ENCODE peak calls at places on chromosomes 5 and 9, in nine cellular contexts. M is fibroblast of mammary gland; Q is stimulated activated CD4-positive, alpha-beta T cell treated with anti-CD3 and anti-CD28 coated beads, Interleukin-2, amount 100 ng/mL, for 48 hours; F is dorsolateral prefrontal cortex; Y is T-helper 1 cell; V is activated T-cell treated with anti-CD3 and anti-CD28 coated beads for 1 hour; R is activated CD8-positive, alpha-beta memory T cell treated with anti-CD3 and anti-CD28 coated beads, Interleukin-2, amount 50 U/mL, for 4 hours; H is head of caudate nucleus; J is foreskin fibroblast. Z is an unnamed sample.

GRCh38 chr9:99823392-99824377 is 2.0 kb downstream of the NR4A3 start:
- DNase-seq in Y (peak), F (no peak), H (peak), Q (peak), V (peak), R (peak), J (peak), M (peak), Z (peak)

GRCh38 chr5:93476211-93476851 is 104.7 kb downstream of the NR2F1-AS1 start:
- DNase-seq in Y (no peak), M (peak), R (no peak), V (no peak), F (no peak), H (no peak), Q (no peak), J (no peak), Z (no peak)

GRCh38 chr5:34585601-34586104 is 70.5 kb upstream of the RAI14 start:
- DNase-seq in V (no peak), Q (no peak), Y (no peak), H (no peak), R (no peak), J (peak), M (peak), F (no peak), Z (no peak)

GRCh38 chr5:57494104-57495098 is 11.8 kb upstream of the ACTBL2 start:
- DNase-seq in V (peak), Q (peak), R (no peak), F (no peak), H (no peak), M (peak), J (peak), Y (peak), Z (peak)

GRCh38 chr5:172827843-172828242 is 6.2 kb upstream of the ERGIC1 start:
- DNase-seq in F (no peak), J (no peak), R (no peak), H (no peak), Q (no peak), V (no peak), Y (no peak), M (no peak), Z (no peak)

GRCh38 chr9:130023147-130023787 is 19.7 kb downstream of the FNBP1 start:
- DNase-seq in M (no peak), V (no peak), H (no peak), J (no peak), Y (no peak), Q (no peak), F (no peak), R (no peak), Z (no peak)

GRCh38 chr5:9396285-9396770 is 149.5 kb downstream of the SEMA5A start:
- DNase-seq in V (no peak), F (no peak), R (no peak), H (no peak), J (no peak), M (no peak), Q (no peak), Y (no peak), Z (no peak)

GRCh38 chr9:89174291-89174690 is 4.3 kb downstream of the SHC3 start:
- DNase-seq in M (no peak), F (no peak), V (no peak), H (no peak), R (no peak), Y (no peak), Q (no peak), J (no peak), Z (no peak)

GRCh38 chr9:115591584-115591984 is 473.6 kb upstream of the TNC start:
- DNase-seq in R (no peak), Q (no peak), H (peak), V (no peak), F (no peak), M (peak), J (peak), Y (peak), Z (peak)

GRCh38 chr9:96554801-96555566 is 64.7 kb downstream of the CDC14B start:
- DNase-seq in R (no peak), J (peak), Y (no peak), Q (no peak), H (no peak), F (no peak), V (no peak), M (peak), Z (no peak)

Z was measured in transverse colon.